ENCODE peak calls at places on chromosomes 3 and 15, in nine cellular contexts. One of them, this sample, is unnamed.

GRCh38 chr15:73894133-73894814 is 20.9 kb downstream of the TBC1D21 start:
- DNase-seq in H4: no peak
- DNase-seq in RWPE1: no peak
- DNase-seq in ovary: no peak
- DNase-seq in AG20443: no peak
- DNase-seq in activated CD4-positive, alpha-beta T cell treated with anti-CD3 and anti-CD28 coated beads, Interleukin-2, amount 50 U/mL, for 1 hour: no peak
- DNase-seq in mucosa of descending colon: no peak
- DNase-seq in stimulated activated CD8-positive, alpha-beta memory T cell treated with anti-CD3 and anti-CD28 coated beads, Interleukin-12 subunit alpha, Interleukin-12 subunit beta, amount 100 ng/mL, for 1 hour: no peak
- DNase-seq in brain microvascular endothelial cell: no peak
- DNase-seq in this sample: no peak

GRCh38 chr3:135706758-135707375 is 258.7 kb upstream of the PPP2R3A start:
- DNase-seq in H4: no peak
- DNase-seq in RWPE1: no peak
- DNase-seq in ovary: no peak
- DNase-seq in AG20443: no peak
- DNase-seq in activated CD4-positive, alpha-beta T cell treated with anti-CD3 and anti-CD28 coated beads, Interleukin-2, amount 50 U/mL, for 1 hour: no peak
- DNase-seq in mucosa of descending colon: no peak
- DNase-seq in stimulated activated CD8-positive, alpha-beta memory T cell treated with anti-CD3 and anti-CD28 coated beads, Interleukin-12 subunit alpha, Interleukin-12 subunit beta, amount 100 ng/mL, for 1 hour: no peak
- DNase-seq in brain microvascular endothelial cell: no peak
- DNase-seq in this sample: peak

GRCh38 chr3:111968319-111969059 is 10.3 kb upstream of the ABHD10 start:
- DNase-seq in H4: no peak
- DNase-seq in RWPE1: no peak
- DNase-seq in ovary: no peak
- DNase-seq in AG20443: no peak
- DNase-seq in activated CD4-positive, alpha-beta T cell treated with anti-CD3 and anti-CD28 coated beads, Interleukin-2, amount 50 U/mL, for 1 hour: no peak
- DNase-seq in mucosa of descending colon: no peak
- DNase-seq in stimulated activated CD8-positive, alpha-beta memory T cell treated with anti-CD3 and anti-CD28 coated beads, Interleukin-12 subunit alpha, Interleukin-12 subunit beta, amount 100 ng/mL, for 1 hour: no peak
- DNase-seq in brain microvascular endothelial cell: no peak
- DNase-seq in this sample: no peak

GRCh38 chr3:177946965-177947364 is 589.3 kb upstream of the KCNMB2 start:
- DNase-seq in H4: no peak
- DNase-seq in RWPE1: no peak
- DNase-seq in ovary: no peak
- DNase-seq in AG20443: no peak
- DNase-seq in activated CD4-positive, alpha-beta T cell treated with anti-CD3 and anti-CD28 coated beads, Interleukin-2, amount 50 U/mL, for 1 hour: no peak
- DNase-seq in mucosa of descending colon: no peak
- DNase-seq in stimulated activated CD8-positive, alpha-beta memory T cell treated with anti-CD3 and anti-CD28 coated beads, Interleukin-12 subunit alpha, Interleukin-12 subunit beta, amount 100 ng/mL, for 1 hour: no peak
- DNase-seq in brain microvascular endothelial cell: no peak
- DNase-seq in this sample: no peak

GRCh38 chr15:78838480-78838879 is 27.2 kb upstream of the ADAMTS7 start:
- DNase-seq in H4: no peak
- DNase-seq in RWPE1: no peak
- DNase-seq in ovary: no peak
- DNase-seq in AG20443: peak
- DNase-seq in activated CD4-positive, alpha-beta T cell treated with anti-CD3 and anti-CD28 coated beads, Interleukin-2, amount 50 U/mL, for 1 hour: no peak
- DNase-seq in mucosa of descending colon: no peak
- DNase-seq in stimulated activated CD8-positive, alpha-beta memory T cell treated with anti-CD3 and anti-CD28 coated beads, Interleukin-12 subunit alpha, Interleukin-12 subunit beta, amount 100 ng/mL, for 1 hour: no peak
- DNase-seq in brain microvascular endothelial cell: no peak
- DNase-seq in this sample: no peak

GRCh38 chr3:74057169-74057568 is 432.4 kb upstream of the PDZRN3 start:
- DNase-seq in H4: no peak
- DNase-seq in RWPE1: no peak
- DNase-seq in ovary: no peak
- DNase-seq in AG20443: no peak
- DNase-seq in activated CD4-positive, alpha-beta T cell treated with anti-CD3 and anti-CD28 coated beads, Interleukin-2, amount 50 U/mL, for 1 hour: no peak
- DNase-seq in mucosa of descending colon: no peak
- DNase-seq in stimulated activated CD8-positive, alpha-beta memory T cell treated with anti-CD3 and anti-CD28 coated beads, Interleukin-12 subunit alpha, Interleukin-12 subunit beta, amount 100 ng/mL, for 1 hour: no peak
- DNase-seq in brain microvascular endothelial cell: no peak
- DNase-seq in this sample: no peak

GRCh38 chr3:61936344-61936937 is 375.1 kb downstream of the PTPRG start:
- DNase-seq in H4: no peak
- DNase-seq in RWPE1: no peak
- DNase-seq in ovary: no peak
- DNase-seq in AG20443: peak
- DNase-seq in activated CD4-positive, alpha-beta T cell treated with anti-CD3 and anti-CD28 coated beads, Interleukin-2, amount 50 U/mL, for 1 hour: no peak
- DNase-seq in mucosa of descending colon: peak
- DNase-seq in stimulated activated CD8-positive, alpha-beta memory T cell treated with anti-CD3 and anti-CD28 coated beads, Interleukin-12 subunit alpha, Interleukin-12 subunit beta, amount 100 ng/mL, for 1 hour: peak
- DNase-seq in brain microvascular endothelial cell: peak
- DNase-seq in this sample: no peak

GRCh38 chr3:13016083-13016725 is 57.0 kb downstream of the IQSEC1 start:
- DNase-seq in H4: no peak
- DNase-seq in RWPE1: no peak
- DNase-seq in ovary: no peak
- DNase-seq in AG20443: peak
- DNase-seq in activated CD4-positive, alpha-beta T cell treated with anti-CD3 and anti-CD28 coated beads, Interleukin-2, amount 50 U/mL, for 1 hour: peak
- DNase-seq in mucosa of descending colon: peak
- DNase-seq in stimulated activated CD8-positive, alpha-beta memory T cell treated with anti-CD3 and anti-CD28 coated beads, Interleukin-12 subunit alpha, Interleukin-12 subunit beta, amount 100 ng/mL, for 1 hour: no peak
- DNase-seq in brain microvascular endothelial cell: no peak
- DNase-seq in this sample: no peak

GRCh38 chr3:195556390-195556789 is 13.3 kb upstream of the PPP1R2 start:
- DNase-seq in H4: no peak
- DNase-seq in RWPE1: no peak
- DNase-seq in ovary: no peak
- DNase-seq in AG20443: peak
- DNase-seq in activated CD4-positive, alpha-beta T cell treated with anti-CD3 and anti-CD28 coated beads, Interleukin-2, amount 50 U/mL, for 1 hour: peak
- DNase-seq in mucosa of descending colon: peak
- DNase-seq in stimulated activated CD8-positive, alpha-beta memory T cell treated with anti-CD3 and anti-CD28 coated beads, Interleukin-12 subunit alpha, Interleukin-12 subunit beta, amount 100 ng/mL, for 1 hour: no peak
- DNase-seq in brain microvascular endothelial cell: no peak
- DNase-seq in this sample: no peak